ENCODE peak calls at places on chromosome 20, in seven cellular contexts. One of them, this sample, is unnamed.

GRCh38 chr20:967796-968742 is 34.0 kb downstream of the RSPO4 start:
- DNase-seq in heart right ventricle: no peak
- DNase-seq in progenitor cell of endocrine pancreas: no peak
- DNase-seq in H9: peak
- DNase-seq in cardiac fibroblast: peak
- DNase-seq in A549: no peak
- DNase-seq in B cell: peak
- DNase-seq in this sample: no peak

GRCh38 chr20:57760698-57761412 is 51.0 kb upstream of the PMEPA1 start:
- DNase-seq in heart right ventricle: no peak
- DNase-seq in progenitor cell of endocrine pancreas: no peak
- DNase-seq in H9: no peak
- DNase-seq in cardiac fibroblast: no peak
- DNase-seq in A549: no peak
- DNase-seq in B cell: no peak
- DNase-seq in this sample: no peak

GRCh38 chr20:7291946-7292345 is 524.5 kb downstream of the BMP2 start:
- DNase-seq in heart right ventricle: no peak
- DNase-seq in progenitor cell of endocrine pancreas: no peak
- DNase-seq in H9: no peak
- DNase-seq in cardiac fibroblast: no peak
- DNase-seq in A549: no peak
- DNase-seq in B cell: no peak
- DNase-seq in this sample: no peak

GRCh38 chr20:57717797-57718196 is 8.0 kb upstream of the PMEPA1 start:
- DNase-seq in heart right ventricle: no peak
- DNase-seq in progenitor cell of endocrine pancreas: no peak
- DNase-seq in H9: no peak
- DNase-seq in cardiac fibroblast: no peak
- DNase-seq in A549: peak
- DNase-seq in B cell: no peak
- DNase-seq in this sample: no peak

GRCh38 chr20:8132632-8133587 is 844 bp downstream of the PLCB1 start:
- DNase-seq in heart right ventricle: peak
- DNase-seq in progenitor cell of endocrine pancreas: peak
- DNase-seq in H9: peak
- DNase-seq in cardiac fibroblast: peak
- DNase-seq in A549: no peak
- DNase-seq in B cell: peak
- DNase-seq in this sample: peak

GRCh38 chr20:18719426-18719825 is 94.2 kb upstream of the SCP2D1 start:
- DNase-seq in heart right ventricle: no peak
- DNase-seq in progenitor cell of endocrine pancreas: no peak
- DNase-seq in H9: no peak
- DNase-seq in cardiac fibroblast: peak
- DNase-seq in A549: no peak
- DNase-seq in B cell: no peak
- DNase-seq in this sample: no peak

GRCh38 chr20:37202267-37202943 is 23.1 kb upstream of the MROH8 start:
- DNase-seq in heart right ventricle: no peak
- DNase-seq in progenitor cell of endocrine pancreas: no peak
- DNase-seq in H9: no peak
- DNase-seq in cardiac fibroblast: peak
- DNase-seq in A549: peak
- DNase-seq in B cell: peak
- DNase-seq in this sample: no peak

GRCh38 chr20:57061058-57061900 is 205.2 kb downstream of the BMP7 start:
- DNase-seq in heart right ventricle: no peak
- DNase-seq in progenitor cell of endocrine pancreas: no peak
- DNase-seq in H9: peak
- DNase-seq in cardiac fibroblast: peak
- DNase-seq in A549: peak
- DNase-seq in B cell: no peak
- DNase-seq in this sample: no peak

GRCh38 chr20:20137851-20138250 is 85.5 kb downstream of the CFAP61 start:
- DNase-seq in heart right ventricle: no peak
- DNase-seq in progenitor cell of endocrine pancreas: no peak
- DNase-seq in H9: no peak
- DNase-seq in cardiac fibroblast: no peak
- DNase-seq in A549: no peak
- DNase-seq in B cell: no peak
- DNase-seq in this sample: no peak

GRCh38 chr20:54044156-54044555 is 26.2 kb downstream of the BCAS1 start:
- DNase-seq in heart right ventricle: no peak
- DNase-seq in progenitor cell of endocrine pancreas: no peak
- DNase-seq in H9: no peak
- DNase-seq in cardiac fibroblast: peak
- DNase-seq in A549: no peak
- DNase-seq in B cell: no peak
- DNase-seq in this sample: no peak

GRCh38 chr20:309841-310644 is 12.7 kb downstream of the ZCCHC3 start:
- DNase-seq in heart right ventricle: peak
- DNase-seq in progenitor cell of endocrine pancreas: peak
- DNase-seq in H9: peak
- DNase-seq in cardiac fibroblast: peak
- DNase-seq in A549: no peak
- DNase-seq in B cell: peak
- DNase-seq in this sample: peak

GRCh38 chr20:3612795-3613560 is 50.2 kb downstream of the GFRA4 start:
- DNase-seq in heart right ventricle: no peak
- DNase-seq in progenitor cell of endocrine pancreas: no peak
- DNase-seq in H9: no peak
- DNase-seq in cardiac fibroblast: peak
- DNase-seq in A549: no peak
- DNase-seq in B cell: no peak
- DNase-seq in this sample: no peak
- TF ChIP-seq CTCF in heart right ventricle: no peak
- TF ChIP-seq CTCF in progenitor cell of endocrine pancreas: no peak
- TF ChIP-seq CTCF in H9: no peak
- TF ChIP-seq CTCF in cardiac fibroblast: no peak
- TF ChIP-seq CTCF in A549: peak
- TF ChIP-seq CTCF in B cell: no peak
- TF ChIP-seq CTCF in this sample: no peak

DNA sequence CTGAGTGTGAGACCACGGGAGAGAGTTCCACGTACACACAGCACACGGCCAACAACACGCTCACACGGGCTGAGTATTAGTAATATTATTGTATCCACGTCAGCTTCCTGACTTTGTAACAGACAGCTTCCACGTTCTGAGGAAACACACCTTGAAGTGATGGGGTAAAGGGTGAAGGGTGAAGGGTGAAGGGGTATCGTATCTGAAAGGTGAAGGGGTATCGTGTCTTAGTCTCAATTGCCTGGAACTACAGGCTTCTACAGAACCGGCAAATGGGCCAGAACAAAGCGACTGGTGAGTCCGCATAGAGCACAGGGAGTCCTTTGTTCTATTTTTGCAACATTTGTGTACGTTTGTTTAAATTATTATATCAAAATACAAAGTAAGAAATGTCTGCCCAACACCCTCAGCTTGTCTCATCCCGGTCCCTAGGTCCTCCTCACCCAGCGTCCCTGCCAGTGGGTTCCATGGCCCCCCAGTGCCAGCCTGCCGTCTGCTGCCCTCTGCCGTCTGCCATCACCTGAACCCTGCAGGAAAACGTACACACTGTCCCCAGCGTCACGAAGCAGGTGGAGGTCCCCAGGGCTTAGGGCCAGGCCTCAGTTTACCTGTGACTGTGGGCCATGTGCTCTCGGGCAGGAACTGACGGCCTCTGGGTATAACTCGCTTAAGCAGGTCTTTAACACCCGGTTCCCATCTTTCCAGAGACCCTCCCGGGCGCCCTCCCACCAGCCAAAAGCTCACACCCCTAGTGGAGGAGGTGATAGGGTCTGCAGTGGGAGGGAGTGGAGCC is 4.4 kb upstream of the HELZ2 start:
- DNase-seq in heart right ventricle: no peak
- DNase-seq in progenitor cell of endocrine pancreas: no peak
- DNase-seq in H9: no peak
- DNase-seq in cardiac fibroblast: no peak
- DNase-seq in A549: no peak
- DNase-seq in B cell: peak
- DNase-seq in this sample: no peak
- TF ChIP-seq CTCF in heart right ventricle: peak
- TF ChIP-seq CTCF in progenitor cell of endocrine pancreas: no peak
- TF ChIP-seq CTCF in H9: peak
- TF ChIP-seq CTCF in cardiac fibroblast: no peak
- TF ChIP-seq CTCF in A549: no peak
- TF ChIP-seq CTCF in B cell: peak
- TF ChIP-seq CTCF in this sample: no peak

GRCh38 chr20:9886227-9886626 is 47.4 kb upstream of the PAK5 start:
- DNase-seq in heart right ventricle: no peak
- DNase-seq in progenitor cell of endocrine pancreas: no peak
- DNase-seq in H9: no peak
- DNase-seq in cardiac fibroblast: no peak
- DNase-seq in A549: no peak
- DNase-seq in B cell: no peak
- DNase-seq in this sample: no peak

GRCh38 chr20:9889270-9889981 is 50.5 kb upstream of the PAK5 start:
- DNase-seq in heart right ventricle: no peak
- DNase-seq in progenitor cell of endocrine pancreas: no peak
- DNase-seq in H9: no peak
- DNase-seq in cardiac fibroblast: no peak
- DNase-seq in A549: no peak
- DNase-seq in B cell: peak
- DNase-seq in this sample: no peak

GRCh38 chr20:9884061-9884460 is 45.2 kb upstream of the PAK5 start:
- DNase-seq in heart right ventricle: no peak
- DNase-seq in progenitor cell of endocrine pancreas: no peak
- DNase-seq in H9: no peak
- DNase-seq in cardiac fibroblast: no peak
- DNase-seq in A549: no peak
- DNase-seq in B cell: no peak
- DNase-seq in this sample: no peak

DNA sequence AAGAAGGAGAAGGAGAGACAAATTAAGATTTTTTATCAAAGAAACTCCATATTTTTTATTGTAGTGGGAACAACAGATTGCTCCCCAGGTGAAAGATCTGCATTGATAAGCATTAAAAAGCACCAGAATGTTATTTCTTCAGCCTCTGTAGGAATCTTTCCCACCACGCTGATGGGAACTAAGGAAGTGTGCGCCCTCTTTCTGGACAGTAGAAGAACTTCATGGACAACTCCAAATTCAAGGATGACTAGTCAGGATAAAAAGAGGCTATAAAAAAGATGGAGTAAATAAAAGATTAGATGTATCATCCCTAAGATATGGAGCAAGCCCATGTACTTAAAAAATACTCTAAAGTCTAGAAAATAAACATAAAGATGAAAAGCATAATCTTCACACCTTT is 45.8 kb upstream of the PAK5 start:
- DNase-seq in heart right ventricle: no peak
- DNase-seq in progenitor cell of endocrine pancreas: no peak
- DNase-seq in H9: no peak
- DNase-seq in cardiac fibroblast: no peak
- DNase-seq in A549: no peak
- DNase-seq in B cell: no peak
- DNase-seq in this sample: no peak
- TF ChIP-seq CTCF in heart right ventricle: no peak
- TF ChIP-seq CTCF in progenitor cell of endocrine pancreas: no peak
- TF ChIP-seq CTCF in H9: peak
- TF ChIP-seq CTCF in cardiac fibroblast: no peak
- TF ChIP-seq CTCF in A549: no peak
- TF ChIP-seq CTCF in B cell: no peak
- TF ChIP-seq CTCF in this sample: no peak

GRCh38 chr20:21640556-21640955 is 64.9 kb upstream of the PAX1 start:
- DNase-seq in heart right ventricle: no peak
- DNase-seq in progenitor cell of endocrine pancreas: peak
- DNase-seq in H9: peak
- DNase-seq in cardiac fibroblast: no peak
- DNase-seq in A549: no peak
- DNase-seq in B cell: no peak
- DNase-seq in this sample: no peak
- TF ChIP-seq CTCF in heart right ventricle: no peak
- TF ChIP-seq CTCF in progenitor cell of endocrine pancreas: peak
- TF ChIP-seq CTCF in H9: peak
- TF ChIP-seq CTCF in cardiac fibroblast: no peak
- TF ChIP-seq CTCF in A549: no peak
- TF ChIP-seq CTCF in B cell: no peak
- TF ChIP-seq CTCF in this sample: no peak

DNA sequence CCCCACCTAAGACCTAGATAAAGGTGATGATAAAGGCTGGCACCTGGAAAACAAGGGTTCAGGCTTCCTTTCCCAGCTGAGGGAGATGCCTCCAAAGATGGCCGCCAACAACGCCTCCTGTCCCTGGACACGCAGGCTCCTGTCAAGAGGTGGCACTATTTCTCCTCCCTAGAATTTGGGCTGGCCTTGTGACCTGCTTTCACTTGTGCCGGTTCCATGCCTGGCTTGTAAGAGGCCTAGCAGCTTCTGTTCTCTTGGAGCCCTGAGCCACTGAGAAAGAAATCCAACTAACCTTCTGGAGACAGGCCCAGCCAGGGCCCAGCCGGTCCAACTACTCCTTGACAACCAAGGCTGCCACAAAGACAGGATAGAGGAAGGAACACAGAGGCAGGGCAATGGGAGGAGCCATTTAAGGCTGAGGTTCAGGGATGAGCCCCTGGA is 60.2 kb upstream of the RALY start:
- DNase-seq in heart right ventricle: peak
- DNase-seq in progenitor cell of endocrine pancreas: no peak
- DNase-seq in H9: peak
- DNase-seq in cardiac fibroblast: peak
- DNase-seq in A549: peak
- DNase-seq in B cell: peak
- DNase-seq in this sample: peak
- TF ChIP-seq CTCF in heart right ventricle: peak
- TF ChIP-seq CTCF in progenitor cell of endocrine pancreas: peak
- TF ChIP-seq CTCF in H9: peak
- TF ChIP-seq CTCF in cardiac fibroblast: peak
- TF ChIP-seq CTCF in A549: peak
- TF ChIP-seq CTCF in B cell: no peak
- TF ChIP-seq CTCF in this sample: peak

GRCh38 chr20:62797671-62798532 is 1.6 kb downstream of the MRGBP start:
- DNase-seq in heart right ventricle: no peak
- DNase-seq in progenitor cell of endocrine pancreas: no peak
- DNase-seq in H9: no peak
- DNase-seq in cardiac fibroblast: no peak
- DNase-seq in A549: no peak
- DNase-seq in B cell: no peak
- DNase-seq in this sample: no peak
- TF ChIP-seq CTCF in heart right ventricle: no peak
- TF ChIP-seq CTCF in progenitor cell of endocrine pancreas: no peak
- TF ChIP-seq CTCF in H9: no peak
- TF ChIP-seq CTCF in cardiac fibroblast: no peak
- TF ChIP-seq CTCF in A549: no peak
- TF ChIP-seq CTCF in B cell: no peak
- TF ChIP-seq CTCF in this sample: no peak

GRCh38 chr20:35049776-35050352 is 42.7 kb downstream of the TRPC4AP start:
- DNase-seq in heart right ventricle: no peak
- DNase-seq in progenitor cell of endocrine pancreas: no peak
- DNase-seq in H9: no peak
- DNase-seq in cardiac fibroblast: no peak
- DNase-seq in A549: no peak
- DNase-seq in B cell: no peak
- DNase-seq in this sample: no peak
- TF ChIP-seq CTCF in heart right ventricle: no peak
- TF ChIP-seq CTCF in progenitor cell of endocrine pancreas: no peak
- TF ChIP-seq CTCF in H9: no peak
- TF ChIP-seq CTCF in cardiac fibroblast: no peak
- TF ChIP-seq CTCF in A549: no peak
- TF ChIP-seq CTCF in B cell: no peak
- TF ChIP-seq CTCF in this sample: no peak

This sample was measured in CD14-positive monocyte.